ENCODE peak calls at places on chromosomes 2 and 18, in five cellular contexts. K is mucosa of gallbladder, N is ovary, G is lower leg skin, P is foreskin melanocyte. M is an unnamed sample.

GRCh38 chr2:74567862-74568261 is 13.3 kb downstream of the DOK1 start:
- DNase-seq in K (no peak), N (no peak), G (no peak), P (no peak), M (no peak)

GRCh38 chr2:24702800-24703199 is 90.4 kb downstream of the PTRHD1 start:
- DNase-seq in K (no peak), N (no peak), G (no peak), P (no peak), M (peak; percentile 71)

GRCh38 chr2:26809876-26810577 is 24.2 kb downstream of the CENPA start:
- DNase-seq in K (no peak), N (no peak), G (no peak), P (no peak), M (no peak)

GRCh38 chr2:42567389-42567788 is 1.0 kb upstream of the MTA3 start:
- DNase-seq in K (no peak), N (no peak), G (no peak), P (no peak), M (no peak)

GRCh38 chr2:23599691-23600090 is 214.7 kb downstream of the KLHL29 start:
- DNase-seq in K (no peak), N (peak; percentile 17), G (no peak), P (no peak), M (no peak)

GRCh38 chr2:7429733-7430132 is 512.5 kb downstream of the RNF144A start:
- DNase-seq in K (no peak), N (no peak), G (no peak), P (no peak), M (no peak)

GRCh38 chr2:234745347-234745746 is 206.5 kb upstream of the SH3BP4 start:
- DNase-seq in K (no peak), N (no peak), G (no peak), P (no peak), M (no peak)

GRCh38 chr18:74083071-74083954 is 64.3 kb downstream of the FBXO15 start:
- DNase-seq in K (no peak), N (no peak), G (no peak), P (no peak), M (no peak)

GRCh38 chr2:189783451-189783926 is 650 bp downstream of the ORMDL1 start:
- DNase-seq in K (no peak), N (no peak), G (no peak), P (no peak), M (peak; percentile 33)